ENCODE peak calls at places on chromosomes 2 and 18, in eight cellular contexts. L, K, N, P, F, R, I and G are unnamed samples.

GRCh38 chr2:215447673-215448081 is 11.8 kb upstream of the FN1 start:
- DNase-seq in K (no peak), I (no peak), N (no peak), R (no peak), F (no peak), P (no peak), L (no peak), G (no peak)

GRCh38 chr2:234677758-234678538 is 181.1 kb upstream of the ARL4C start:
- DNase-seq in P (no peak), R (no peak), F (no peak), N (no peak), L (no peak), I (no peak), K (no peak), G (no peak)

GRCh38 chr18:59694824-59695223 is 2.4 kb downstream of the CCBE1 start:
- DNase-seq in P (no peak), F (no peak), N (no peak), R (no peak), I (no peak), K (no peak), L (no peak), G (no peak)

GRCh38 chr2:103868394-103868793 is 985.5 kb upstream of the POU3F3 start:
- DNase-seq in P (no peak), I (no peak), F (no peak), K (no peak), L (no peak), N (no peak), R (no peak), G (no peak)

GRCh38 chr2:52084760-52085159 is 1052.8 kb upstream of the NRXN1 start:
- DNase-seq in N (no peak), I (no peak), R (peak), F (no peak), L (no peak), K (no peak), P (no peak), G (no peak)

GRCh38 chr2:237254911-237255578 is 158.9 kb downstream of the COL6A3 start:
- DNase-seq in I (no peak), L (no peak), P (peak), N (no peak), K (no peak), R (no peak), F (no peak), G (no peak)

GRCh38 chr2:201996681-201997254 is 36.9 kb upstream of the FZD7 start:
- DNase-seq in K (no peak), P (no peak), N (no peak), I (no peak), R (no peak), F (no peak), L (no peak), G (no peak)

GRCh38 chr2:142104134-142104758 is 26.6 kb downstream of the LRP1B start:
- DNase-seq in L (no peak), P (no peak), K (no peak), F (no peak), N (no peak), I (no peak), R (no peak), G (no peak)

GRCh38 chr2:10132596-10132995 is 10.1 kb downstream of the RRM2 start:
- DNase-seq in N (no peak), L (peak), I (no peak), K (no peak), P (no peak), R (no peak), F (no peak), G (no peak)

GRCh38 chr18:27839141-27839540 is 337.8 kb downstream of the CDH2 start:
- DNase-seq in P (peak), F (no peak), I (no peak), L (no peak), N (no peak), K (no peak), R (no peak), G (no peak)
- H3K27ac ChIP-seq in P (peak), F (no peak), I (no peak), L (no peak), N (no peak), K (no peak), R (no peak), G (no peak)

DNA sequence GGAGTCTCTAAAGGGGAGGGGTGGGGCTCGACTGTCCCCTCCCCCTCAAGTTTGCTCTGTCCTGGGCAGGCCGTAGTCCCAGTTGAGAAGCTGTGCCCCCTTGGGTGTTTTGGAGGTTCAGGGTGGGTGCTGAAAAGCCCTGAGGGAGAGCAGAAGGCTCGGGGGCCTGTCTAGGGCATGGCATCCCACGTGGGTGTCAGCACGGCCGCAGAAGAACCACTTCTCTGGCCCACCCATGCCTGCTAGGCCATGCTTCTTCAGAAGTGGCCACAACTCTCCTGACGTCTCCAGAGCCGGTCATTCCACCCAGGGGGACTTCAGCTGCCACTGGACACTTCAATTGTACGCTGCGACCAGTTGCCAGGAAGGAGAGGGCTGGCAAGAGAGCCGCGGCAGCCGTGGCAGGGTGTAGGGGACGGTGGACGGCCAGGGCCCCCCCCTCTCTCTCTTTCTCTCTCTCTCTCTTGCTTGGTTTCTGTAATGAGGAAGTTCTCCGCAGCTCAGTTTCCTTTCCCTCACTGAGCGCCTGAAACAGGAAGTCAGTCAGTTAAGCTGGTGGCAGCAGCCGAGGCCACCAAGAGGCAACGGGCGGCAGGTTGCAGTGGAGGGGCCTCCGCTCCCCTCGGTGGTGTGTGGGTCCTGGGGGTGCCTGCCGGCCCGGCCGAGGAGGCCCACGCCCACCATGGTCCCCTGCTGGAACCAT is at the start of gene INPP5D:
- DNase-seq in N (peak), F (no peak), P (peak), K (no peak), L (peak), R (no peak), I (no peak), G (no peak)
- TF ChIP-seq POLR2AphosphoS5 in N (peak), F (peak), P (peak), K (no peak), L (peak), R (no peak), I (no peak), G (no peak)

GRCh38 chr18:12883003-12883683 is 894 bp downstream of the PTPN2 start:
- DNase-seq in N (peak), K (peak), P (peak), F (no peak), I (no peak), L (no peak), R (no peak), G (no peak)

GRCh38 chr18:12886498-12887126 is 2.6 kb upstream of the PTPN2 start:
- DNase-seq in F (no peak), R (no peak), I (no peak), L (no peak), K (peak), P (no peak), N (no peak), G (no peak)

GRCh38 chr18:12884521-12885323 is 685 bp upstream of the PTPN2 start:
- DNase-seq in L (no peak), F (no peak), K (peak), N (no peak), I (no peak), R (no peak), P (peak), G (no peak)

GRCh38 chr18:12883684-12884520 is at the start of gene PTPN2:
- DNase-seq in R (peak), L (peak), F (no peak), K (peak), I (peak), P (peak), N (peak), G (peak)

GRCh38 chr18:12885500-12885899 is 1.5 kb upstream of the PTPN2 start:
- DNase-seq in L (no peak), N (no peak), K (peak), P (no peak), R (no peak), I (no peak), F (no peak), G (no peak)
- H3K27ac ChIP-seq in L (peak), N (no peak), K (peak), P (no peak), R (no peak), I (no peak), F (no peak), G (no peak)

DNA sequence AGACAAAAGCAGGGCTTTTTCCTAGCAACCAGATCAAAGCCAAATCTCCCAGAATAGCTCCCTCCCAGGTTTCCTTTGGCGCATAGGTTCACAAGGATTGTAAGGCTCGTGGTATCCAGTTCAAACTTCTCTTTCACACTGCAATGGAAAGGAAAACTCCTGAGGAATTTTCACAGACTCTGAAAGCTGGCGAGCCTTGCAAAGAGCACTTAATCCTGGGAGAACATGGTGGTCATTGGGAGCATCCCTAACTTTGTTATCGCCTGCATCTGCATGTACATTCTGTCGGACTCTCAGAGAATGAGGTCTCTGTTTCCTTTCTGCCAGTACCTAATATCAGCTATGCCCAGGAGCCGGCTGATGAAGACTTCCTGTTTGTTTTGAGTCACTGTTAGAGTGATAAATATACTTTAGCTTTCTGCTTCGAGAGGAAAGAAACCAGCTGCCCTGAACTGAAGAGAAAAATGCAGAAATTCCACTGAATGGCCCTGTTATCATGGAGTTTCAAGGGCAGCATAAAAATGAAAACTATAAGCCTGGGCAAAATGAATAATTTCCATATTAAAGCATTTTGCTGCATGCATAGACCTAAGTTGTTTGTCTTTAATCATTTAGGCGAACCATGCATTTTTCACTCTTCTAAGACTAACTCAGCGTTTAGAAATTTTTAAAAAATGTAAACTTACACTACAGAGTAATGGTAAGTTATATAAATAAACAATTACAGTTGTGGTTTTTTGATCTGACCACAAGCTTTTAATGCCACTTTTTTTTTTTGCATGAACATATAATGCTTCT is 76.4 kb upstream of the ZEB2 start:
- DNase-seq in L (no peak), R (no peak), I (no peak), F (no peak), K (peak), P (peak), N (no peak), G (no peak)
- TF ChIP-seq POLR2AphosphoS5 in L (no peak), R (no peak), I (no peak), F (no peak), K (no peak), P (peak), N (no peak), G (no peak)